ENCODE peak calls at places on chromosomes 6 and 20, in four cellular contexts. Y is sciatic nerve, C is DMS153, D is pancreas. O is an unnamed sample.

GRCh38 chr20:38454556-38455473 is 17.8 kb upstream of the RALGAPB start:
- DNase-seq in C (no peak), Y (no peak), D (no peak), O (no peak)

GRCh38 chr6:159252955-159253508 is 83.8 kb downstream of the FNDC1 start:
- DNase-seq in C (peak), Y (no peak), D (no peak), O (no peak)

GRCh38 chr6:44327096-44327495 is 13.9 kb upstream of the AARS2 start:
- DNase-seq in Y (no peak), D (no peak), C (no peak), O (no peak)

GRCh38 chr20:53150532-53150931 is 178.4 kb downstream of the TSHZ2 start:
- DNase-seq in Y (no peak), C (no peak), D (no peak), O (no peak)

GRCh38 chr6:106381223-106381622 is 20.7 kb downstream of the CRYBG1 start:
- DNase-seq in C (no peak), D (no peak), Y (no peak), O (no peak)

GRCh38 chr6:113763883-113764282 is 93.3 kb upstream of the MARCKS start:
- DNase-seq in C (no peak), D (no peak), Y (no peak), O (peak)

GRCh38 chr6:108164815-108165706 is 761 bp upstream of the NR2E1 start:
- DNase-seq in Y (no peak), D (no peak), C (no peak), O (no peak)

GRCh38 chr6:44128020-44128917 is 915 bp downstream of the TMEM63B start:
- DNase-seq in D (peak), C (no peak), Y (peak), O (peak)

GRCh38 chr6:99031957-99032356 is 84.2 kb upstream of the FBXL4 start:
- DNase-seq in D (no peak), Y (no peak), C (no peak), O (no peak)

GRCh38 chr20:16082051-16082550 is 491.1 kb downstream of the KIF16B start:
- DNase-seq in C (no peak), Y (no peak), D (no peak), O (no peak)

GRCh38 chr6:7471171-7471570 is 70.3 kb upstream of the DSP start:
- DNase-seq in Y (no peak), D (no peak), C (no peak), O (no peak)

O was measured in PC-9.